ENCODE peak calls at places on chromosomes 2 and 18, in nine cellular contexts. One of them, this sample, is unnamed.
A peak's percentile ranks its signal among the peaks of the same experiment; 100 is the strongest.

GRCh38 chr2:71720596-71721361 is 267.4 kb downstream of the DYSF start:
- DNase-seq in LNCaP clone FGC: no peak
- DNase-seq in thyroid gland: no peak
- DNase-seq in CD4-positive, alpha-beta T cell: no peak
- DNase-seq in upper lobe of right lung: no peak
- DNase-seq in cardiac muscle cell: no peak
- DNase-seq in lower lobe of right lung: no peak
- DNase-seq in neural crest cell: no peak
- DNase-seq in HFFc6: no peak
- DNase-seq in this sample: no peak

GRCh38 chr2:104746790-104747320 is 107.1 kb upstream of the POU3F3 start:
- DNase-seq in neural crest cell: no peak
- DNase-seq in cardiac muscle cell: no peak
- DNase-seq in HFFc6: no peak
- DNase-seq in upper lobe of right lung: no peak
- DNase-seq in CD4-positive, alpha-beta T cell: no peak
- DNase-seq in LNCaP clone FGC: no peak
- DNase-seq in thyroid gland: no peak
- DNase-seq in lower lobe of right lung: no peak
- DNase-seq in this sample: no peak

GRCh38 chr2:46331099-46331766 is 34.0 kb downstream of the EPAS1 start:
- DNase-seq in neural crest cell: no peak
- DNase-seq in upper lobe of right lung: no peak
- DNase-seq in thyroid gland: no peak
- DNase-seq in HFFc6: no peak
- DNase-seq in CD4-positive, alpha-beta T cell: no peak
- DNase-seq in lower lobe of right lung: no peak
- DNase-seq in cardiac muscle cell: no peak
- DNase-seq in LNCaP clone FGC: no peak
- DNase-seq in this sample: no peak

GRCh38 chr2:96156011-96156820 is 11.0 kb upstream of the DUSP2 start:
- DNase-seq in upper lobe of right lung: peak; percentile 44
- DNase-seq in CD4-positive, alpha-beta T cell: no peak
- DNase-seq in LNCaP clone FGC: no peak
- DNase-seq in lower lobe of right lung: no peak
- DNase-seq in thyroid gland: no peak
- DNase-seq in neural crest cell: no peak
- DNase-seq in cardiac muscle cell: no peak
- DNase-seq in HFFc6: no peak
- DNase-seq in this sample: no peak

GRCh38 chr18:12321331-12321730 is 13.3 kb downstream of the TUBB6 start:
- DNase-seq in neural crest cell: no peak
- DNase-seq in cardiac muscle cell: no peak
- DNase-seq in thyroid gland: peak; percentile 84
- DNase-seq in upper lobe of right lung: no peak
- DNase-seq in CD4-positive, alpha-beta T cell: no peak
- DNase-seq in LNCaP clone FGC: no peak
- DNase-seq in lower lobe of right lung: no peak
- DNase-seq in HFFc6: no peak
- DNase-seq in this sample: no peak

GRCh38 chr2:130727286-130727924 is 1.5 kb upstream of the GPR148 start:
- DNase-seq in HFFc6: peak; percentile 25
- DNase-seq in upper lobe of right lung: peak; percentile 88
- DNase-seq in lower lobe of right lung: peak; percentile 86
- DNase-seq in LNCaP clone FGC: no peak
- DNase-seq in thyroid gland: peak; percentile 81
- DNase-seq in neural crest cell: peak; percentile 94
- DNase-seq in cardiac muscle cell: peak; percentile 85
- DNase-seq in CD4-positive, alpha-beta T cell: peak; percentile 87
- DNase-seq in this sample: peak; percentile 86

GRCh38 chr2:108360776-108361468 is 16.8 kb upstream of the SULT1C4 start:
- DNase-seq in neural crest cell: no peak
- DNase-seq in cardiac muscle cell: no peak
- DNase-seq in HFFc6: no peak
- DNase-seq in lower lobe of right lung: no peak
- DNase-seq in CD4-positive, alpha-beta T cell: no peak
- DNase-seq in upper lobe of right lung: no peak
- DNase-seq in LNCaP clone FGC: no peak
- DNase-seq in thyroid gland: no peak
- DNase-seq in this sample: no peak

GRCh38 chr2:174337337-174338154 is 2.8 kb downstream of the SP9 start:
- DNase-seq in LNCaP clone FGC: no peak
- DNase-seq in cardiac muscle cell: peak; percentile 53
- DNase-seq in CD4-positive, alpha-beta T cell: no peak
- DNase-seq in thyroid gland: no peak
- DNase-seq in neural crest cell: peak; percentile 45
- DNase-seq in lower lobe of right lung: no peak
- DNase-seq in upper lobe of right lung: no peak
- DNase-seq in HFFc6: no peak
- DNase-seq in this sample: no peak

GRCh38 chr18:37662099-37662498 is 96.5 kb upstream of the CELF4 start:
- DNase-seq in neural crest cell: no peak
- DNase-seq in CD4-positive, alpha-beta T cell: no peak
- DNase-seq in upper lobe of right lung: no peak
- DNase-seq in LNCaP clone FGC: no peak
- DNase-seq in HFFc6: no peak
- DNase-seq in thyroid gland: no peak
- DNase-seq in cardiac muscle cell: no peak
- DNase-seq in lower lobe of right lung: no peak
- DNase-seq in this sample: no peak

GRCh38 chr2:209556354-209556961 is 132.6 kb downstream of the MAP2 start:
- DNase-seq in thyroid gland: no peak
- DNase-seq in HFFc6: peak; percentile 39
- DNase-seq in CD4-positive, alpha-beta T cell: no peak
- DNase-seq in upper lobe of right lung: no peak
- DNase-seq in lower lobe of right lung: no peak
- DNase-seq in neural crest cell: no peak
- DNase-seq in cardiac muscle cell: peak; percentile 79
- DNase-seq in LNCaP clone FGC: peak; percentile 71
- DNase-seq in this sample: no peak

DNA sequence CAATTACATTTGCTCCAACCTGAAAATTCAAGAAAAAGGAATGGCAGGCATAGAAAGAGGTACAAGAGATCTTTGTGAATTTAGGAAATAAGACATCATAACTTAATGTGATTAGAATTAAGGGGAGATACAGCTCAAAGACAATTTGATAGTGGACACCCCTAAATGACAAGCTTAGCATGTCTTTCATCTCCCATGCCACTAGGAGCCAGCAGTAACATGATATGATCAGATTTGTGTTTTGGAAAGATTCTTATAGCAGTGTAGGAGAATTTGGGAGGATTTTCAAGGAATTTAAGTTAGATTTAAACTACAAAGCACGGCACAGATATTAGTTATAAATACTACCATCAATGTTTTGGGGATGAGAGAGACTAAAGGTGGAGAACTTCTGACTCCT is 340.8 kb downstream of the RDH14 start:
- DNase-seq in HFFc6: peak; percentile 5
- DNase-seq in LNCaP clone FGC: no peak
- DNase-seq in cardiac muscle cell: peak; percentile 20
- DNase-seq in neural crest cell: no peak
- DNase-seq in CD4-positive, alpha-beta T cell: no peak
- DNase-seq in lower lobe of right lung: no peak
- DNase-seq in thyroid gland: no peak
- DNase-seq in upper lobe of right lung: no peak
- DNase-seq in this sample: no peak
- TF ChIP-seq CTCF in HFFc6: peak; percentile 63
- TF ChIP-seq CTCF in LNCaP clone FGC: peak; percentile 25
- TF ChIP-seq CTCF in cardiac muscle cell: peak; percentile 38
- TF ChIP-seq CTCF in neural crest cell: no peak
- TF ChIP-seq CTCF in CD4-positive, alpha-beta T cell: no peak
- TF ChIP-seq CTCF in lower lobe of right lung: peak; percentile 13
- TF ChIP-seq CTCF in thyroid gland: no peak
- TF ChIP-seq CTCF in upper lobe of right lung: no peak
- TF ChIP-seq CTCF in this sample: no peak

DNA sequence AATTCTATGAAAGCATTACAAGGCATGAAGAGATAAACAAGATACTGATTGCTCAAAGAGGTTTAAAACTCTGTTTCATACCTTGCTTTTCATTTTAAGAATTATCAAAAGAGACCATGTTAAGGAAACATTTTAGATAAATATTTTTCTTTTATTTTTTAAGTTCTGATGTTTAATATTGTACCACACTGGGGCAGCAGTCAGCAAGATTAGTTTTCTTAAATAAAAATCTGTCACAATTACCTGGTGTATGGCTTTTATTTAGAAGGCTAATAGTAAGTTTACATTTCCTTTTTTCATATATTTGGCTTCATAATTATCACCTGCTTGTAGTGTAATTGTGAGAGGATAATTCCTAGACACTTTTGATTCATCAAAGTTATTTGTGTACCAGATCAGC is 46.4 kb downstream of the ZNF804A start:
- DNase-seq in upper lobe of right lung: no peak
- DNase-seq in HFFc6: no peak
- DNase-seq in neural crest cell: no peak
- DNase-seq in cardiac muscle cell: peak; percentile 21
- DNase-seq in lower lobe of right lung: no peak
- DNase-seq in thyroid gland: no peak
- DNase-seq in LNCaP clone FGC: no peak
- DNase-seq in CD4-positive, alpha-beta T cell: no peak
- DNase-seq in this sample: no peak
- TF ChIP-seq CTCF in upper lobe of right lung: no peak
- TF ChIP-seq CTCF in HFFc6: no peak
- TF ChIP-seq CTCF in neural crest cell: no peak
- TF ChIP-seq CTCF in cardiac muscle cell: no peak
- TF ChIP-seq CTCF in lower lobe of right lung: no peak
- TF ChIP-seq CTCF in thyroid gland: no peak
- TF ChIP-seq CTCF in LNCaP clone FGC: no peak
- TF ChIP-seq CTCF in CD4-positive, alpha-beta T cell: no peak
- TF ChIP-seq CTCF in this sample: no peak

DNA sequence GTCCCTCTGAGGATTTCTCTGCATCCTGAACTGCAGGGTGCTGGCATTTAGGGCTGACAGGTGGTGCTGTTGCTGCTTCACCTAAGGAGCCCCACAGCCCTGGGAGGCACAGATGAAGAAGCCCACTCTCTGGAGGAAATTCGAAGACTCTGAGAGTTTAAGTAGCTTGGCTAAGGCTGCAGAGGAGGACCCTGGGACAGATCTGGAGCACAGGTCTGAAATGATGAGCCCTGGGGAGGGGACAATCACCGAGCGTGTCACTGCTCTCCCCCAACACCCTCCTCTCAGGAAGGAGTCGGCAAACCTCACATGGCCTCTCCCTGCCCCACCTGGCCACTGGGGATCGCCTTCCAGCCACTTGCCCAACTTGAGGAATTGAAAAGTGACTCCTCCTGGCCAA is 18.6 kb downstream of the CYP27C1 start:
- DNase-seq in neural crest cell: no peak
- DNase-seq in HFFc6: no peak
- DNase-seq in CD4-positive, alpha-beta T cell: no peak
- DNase-seq in lower lobe of right lung: no peak
- DNase-seq in LNCaP clone FGC: no peak
- DNase-seq in upper lobe of right lung: no peak
- DNase-seq in thyroid gland: no peak
- DNase-seq in cardiac muscle cell: no peak
- DNase-seq in this sample: no peak
- TF ChIP-seq CTCF in neural crest cell: no peak
- TF ChIP-seq CTCF in HFFc6: no peak
- TF ChIP-seq CTCF in CD4-positive, alpha-beta T cell: no peak
- TF ChIP-seq CTCF in lower lobe of right lung: no peak
- TF ChIP-seq CTCF in LNCaP clone FGC: no peak
- TF ChIP-seq CTCF in upper lobe of right lung: no peak
- TF ChIP-seq CTCF in thyroid gland: no peak
- TF ChIP-seq CTCF in cardiac muscle cell: no peak
- TF ChIP-seq CTCF in this sample: no peak

GRCh38 chr2:231687133-231687852 is 21.0 kb upstream of the PTMA start:
- DNase-seq in HFFc6: no peak
- DNase-seq in thyroid gland: peak; percentile 66
- DNase-seq in CD4-positive, alpha-beta T cell: peak; percentile 65
- DNase-seq in LNCaP clone FGC: no peak
- DNase-seq in cardiac muscle cell: peak; percentile 64
- DNase-seq in lower lobe of right lung: peak; percentile 82
- DNase-seq in upper lobe of right lung: peak; percentile 89
- DNase-seq in neural crest cell: peak; percentile 76
- DNase-seq in this sample: peak; percentile 75
- TF ChIP-seq CTCF in HFFc6: peak; percentile 73
- TF ChIP-seq CTCF in thyroid gland: no peak
- TF ChIP-seq CTCF in CD4-positive, alpha-beta T cell: peak; percentile 75
- TF ChIP-seq CTCF in LNCaP clone FGC: peak; percentile 39
- TF ChIP-seq CTCF in cardiac muscle cell: peak; percentile 64
- TF ChIP-seq CTCF in lower lobe of right lung: peak; percentile 73
- TF ChIP-seq CTCF in upper lobe of right lung: peak; percentile 68
- TF ChIP-seq CTCF in neural crest cell: peak; percentile 56
- TF ChIP-seq CTCF in this sample: peak; percentile 67

GRCh38 chr2:161580426-161580825 is 43.8 kb upstream of the SLC4A10 start:
- DNase-seq in lower lobe of right lung: no peak
- DNase-seq in cardiac muscle cell: no peak
- DNase-seq in upper lobe of right lung: no peak
- DNase-seq in neural crest cell: no peak
- DNase-seq in LNCaP clone FGC: no peak
- DNase-seq in thyroid gland: no peak
- DNase-seq in HFFc6: no peak
- DNase-seq in CD4-positive, alpha-beta T cell: no peak
- DNase-seq in this sample: no peak

GRCh38 chr2:161580021-161580420 is 44.2 kb upstream of the SLC4A10 start:
- DNase-seq in HFFc6: no peak
- DNase-seq in upper lobe of right lung: no peak
- DNase-seq in CD4-positive, alpha-beta T cell: no peak
- DNase-seq in lower lobe of right lung: no peak
- DNase-seq in LNCaP clone FGC: no peak
- DNase-seq in cardiac muscle cell: no peak
- DNase-seq in neural crest cell: no peak
- DNase-seq in thyroid gland: no peak
- DNase-seq in this sample: no peak

GRCh38 chr2:161571051-161571429 is 53.2 kb upstream of the SLC4A10 start:
- DNase-seq in neural crest cell: no peak
- DNase-seq in upper lobe of right lung: no peak
- DNase-seq in lower lobe of right lung: no peak
- DNase-seq in LNCaP clone FGC: no peak
- DNase-seq in thyroid gland: no peak
- DNase-seq in cardiac muscle cell: no peak
- DNase-seq in HFFc6: no peak
- DNase-seq in CD4-positive, alpha-beta T cell: no peak
- DNase-seq in this sample: no peak

GRCh38 chr2:161578998-161579397 is 45.2 kb upstream of the SLC4A10 start:
- DNase-seq in lower lobe of right lung: no peak
- DNase-seq in CD4-positive, alpha-beta T cell: no peak
- DNase-seq in thyroid gland: no peak
- DNase-seq in LNCaP clone FGC: no peak
- DNase-seq in upper lobe of right lung: no peak
- DNase-seq in neural crest cell: no peak
- DNase-seq in cardiac muscle cell: no peak
- DNase-seq in HFFc6: no peak
- DNase-seq in this sample: no peak

GRCh38 chr2:161576421-161576820 is 47.8 kb upstream of the SLC4A10 start:
- DNase-seq in neural crest cell: no peak
- DNase-seq in CD4-positive, alpha-beta T cell: no peak
- DNase-seq in LNCaP clone FGC: no peak
- DNase-seq in lower lobe of right lung: no peak
- DNase-seq in HFFc6: no peak
- DNase-seq in thyroid gland: no peak
- DNase-seq in cardiac muscle cell: peak; percentile 2
- DNase-seq in upper lobe of right lung: no peak
- DNase-seq in this sample: no peak
- TF ChIP-seq CTCF in neural crest cell: peak; percentile 39
- TF ChIP-seq CTCF in CD4-positive, alpha-beta T cell: no peak
- TF ChIP-seq CTCF in LNCaP clone FGC: no peak
- TF ChIP-seq CTCF in lower lobe of right lung: peak; percentile 6
- TF ChIP-seq CTCF in HFFc6: peak; percentile 42
- TF ChIP-seq CTCF in thyroid gland: no peak
- TF ChIP-seq CTCF in cardiac muscle cell: no peak
- TF ChIP-seq CTCF in upper lobe of right lung: no peak
- TF ChIP-seq CTCF in this sample: peak; percentile 35

GRCh38 chr2:69816923-69817542 is 12.4 kb upstream of the GMCL1 start:
- DNase-seq in cardiac muscle cell: peak; percentile 91
- DNase-seq in LNCaP clone FGC: peak; percentile 49
- DNase-seq in lower lobe of right lung: no peak
- DNase-seq in CD4-positive, alpha-beta T cell: peak; percentile 52
- DNase-seq in neural crest cell: peak; percentile 59
- DNase-seq in HFFc6: peak; percentile 77
- DNase-seq in thyroid gland: peak; percentile 79
- DNase-seq in upper lobe of right lung: no peak
- DNase-seq in this sample: peak; percentile 54
- TF ChIP-seq CTCF in cardiac muscle cell: peak; percentile 88
- TF ChIP-seq CTCF in LNCaP clone FGC: peak; percentile 47
- TF ChIP-seq CTCF in lower lobe of right lung: peak; percentile 93
- TF ChIP-seq CTCF in CD4-positive, alpha-beta T cell: peak; percentile 87
- TF ChIP-seq CTCF in neural crest cell: peak; percentile 96
- TF ChIP-seq CTCF in HFFc6: peak; percentile 96
- TF ChIP-seq CTCF in thyroid gland: peak; percentile 80
- TF ChIP-seq CTCF in upper lobe of right lung: peak; percentile 91
- TF ChIP-seq CTCF in this sample: peak; percentile 89

This sample was measured in progenitor cell of endocrine pancreas.